ENCODE peak calls at places on chromosomes 4 and X, in ten cellular contexts. S is transverse colon, L is stomach, N is SK-N-SH, J is esophagus muscularis mucosa, Z is HCT116, G is prostate gland, C is upper lobe of left lung, I is breast epithelium, B is sigmoid colon. W is an unnamed sample.

GRCh38 chrX:72609313-72609712 is 36.7 kb upstream of the HDAC8 start:
- DNase-seq in S (no peak), L (no peak), N (no peak), J (no peak), Z (no peak), G (no peak), C (no peak), I (no peak), B (no peak), W (no peak)

GRCh38 chrX:13142891-13143290 is 98.5 kb upstream of the FAM9C start:
- DNase-seq in S (peak; percentile 73), L (peak; percentile 61), N (no peak), J (no peak), Z (no peak), G (no peak), C (no peak), I (no peak), B (no peak), W (no peak)

GRCh38 chr4:119543794-119544193 is 84.8 kb downstream of the PDE5A start:
- DNase-seq in S (no peak), L (no peak), N (no peak), J (no peak), Z (no peak), G (no peak), C (no peak), I (no peak), B (no peak), W (no peak)

GRCh38 chr4:46648088-46648744 is 258.3 kb upstream of the GABRA2 start:
- DNase-seq in S (peak; percentile 16), L (no peak), N (peak; percentile 26), J (no peak), Z (no peak), G (no peak), C (no peak), I (peak; percentile 57), B (no peak), W (no peak)

GRCh38 chrX:39619182-39620009 is 478.4 kb downstream of the BCOR start:
- DNase-seq in S (no peak), L (peak; percentile 39), N (peak; percentile 41), J (no peak), Z (no peak), G (no peak), C (no peak), I (no peak), B (no peak), W (no peak)

GRCh38 chrX:73668779-73669178 is 105.8 kb downstream of the CHIC1 start:
- DNase-seq in S (no peak), L (no peak), N (no peak), J (no peak), Z (no peak), G (no peak), C (no peak), I (no peak), B (no peak), W (no peak)

GRCh38 chr4:117324851-117325491 is 239.6 kb upstream of the TRAM1L1 start:
- DNase-seq in S (no peak), L (no peak), N (no peak), J (no peak), Z (peak; percentile 49), G (no peak), C (no peak), I (no peak), B (no peak), W (no peak)

GRCh38 chrX:49251325-49251724 is 13.2 kb downstream of the FOXP3 start:
- DNase-seq in S (no peak), L (no peak), N (no peak), J (no peak), Z (no peak), G (no peak), C (no peak), I (no peak), B (no peak), W (no peak)

GRCh38 chrX:19747672-19748610 is 139.5 kb downstream of the SH3KBP1 start:
- DNase-seq in S (peak; percentile 48), L (no peak), N (no peak), J (no peak), Z (no peak), G (no peak), C (no peak), I (no peak), B (peak; percentile 63), W (no peak)

GRCh38 chrX:133568109-133568508 is 152.8 kb upstream of the GPC4 start:
- DNase-seq in S (no peak), L (no peak), N (no peak), J (no peak), Z (no peak), G (no peak), C (no peak), I (no peak), B (no peak), W (no peak)

GRCh38 chr4:4461850-4462249 is 74.9 kb downstream of the NSG1 start:
- DNase-seq in S (peak; percentile 19), L (peak; percentile 43), N (peak; percentile 65), J (no peak), Z (no peak), G (no peak), C (peak; percentile 46), I (no peak), B (no peak), W (no peak)

GRCh38 chrX:10484683-10485247 is 135.6 kb downstream of the MID1 start:
- DNase-seq in S (no peak), L (no peak), N (no peak), J (no peak), Z (no peak), G (no peak), C (no peak), I (no peak), B (no peak), W (no peak)

GRCh38 chrX:153447581-153447960 is 1.7 kb upstream of the TREX2 start:
- DNase-seq in S (no peak), L (no peak), N (no peak), J (no peak), Z (no peak), G (no peak), C (no peak), I (no peak), B (no peak), W (no peak)

GRCh38 chr4:181964731-181965130 is 278.5 kb upstream of the TENM3 start:
- DNase-seq in S (no peak), L (no peak), N (no peak), J (no peak), Z (no peak), G (no peak), C (no peak), I (no peak), B (no peak), W (no peak)

GRCh38 chr4:67779631-67780030 is 25.4 kb upstream of the GNRHR start:
- DNase-seq in S (no peak), L (no peak), N (no peak), J (no peak), Z (no peak), G (no peak), C (no peak), I (no peak), B (no peak), W (no peak)

GRCh38 chr4:15325987-15326386 is 101.8 kb upstream of the C1QTNF7 start:
- DNase-seq in S (peak; percentile 15), L (no peak), N (no peak), J (no peak), Z (no peak), G (no peak), C (no peak), I (no peak), B (no peak), W (no peak)

GRCh38 chr4:159495515-159496236 is 392.8 kb downstream of the RAPGEF2 start:
- DNase-seq in S (no peak), L (no peak), N (no peak), J (no peak), Z (no peak), G (no peak), C (no peak), I (no peak), B (no peak), W (no peak)

GRCh38 chr4:173328236-173328901 is 5.8 kb downstream of the HMGB2 start:
- DNase-seq in S (no peak), L (no peak), N (no peak), J (no peak), Z (no peak), G (no peak), C (no peak), I (no peak), B (no peak), W (no peak)
- H3K9me3 ChIP-seq in S (no peaks in the 10 kb centered on the region), L (no peaks in the 10 kb centered on the region), N (no peaks in the 10 kb centered on the region), J (no peaks in the 10 kb centered on the region), Z (no peaks in the 10 kb centered on the region), G (no peaks in the 10 kb centered on the region), C (no peaks in the 10 kb centered on the region), I (no peaks in the 10 kb centered on the region), B (no peaks in the 10 kb centered on the region), W (no peaks in the 10 kb centered on the region)

GRCh38 chr4:2304877-2305561 is 43.1 kb upstream of the MXD4 start:
- DNase-seq in S (no peak), L (peak; percentile 10), N (no peak), J (peak; percentile 85), Z (no peak), G (no peak), C (peak; percentile 83), I (no peak), B (peak; percentile 64), W (no peak)
- TF ChIP-seq POLR2AphosphoS5 in S (no peak), L (no peak), N (no peak), J (no peak), Z (no peak), G (no peak), C (no peak), I (no peak), B (no peak), W (no peak)

GRCh38 chr4:171017596-171017995 is 795.6 kb upstream of the GALNTL6 start:
- DNase-seq in S (no peak), L (no peak), N (no peak), J (no peak), Z (no peak), G (no peak), C (no peak), I (no peak), B (no peak), W (no peak)

GRCh38 chr4:171016145-171016544 is 797.1 kb upstream of the GALNTL6 start:
- DNase-seq in S (no peak), L (no peak), N (no peak), J (no peak), Z (no peak), G (no peak), C (no peak), I (no peak), B (no peak), W (no peak)
- H3K9me3 ChIP-seq in S (no peaks in the 10 kb centered on the region), L (peaks cover 7% of the 10 kb centered on the region), N (no peaks in the 10 kb centered on the region), J (no peaks in the 10 kb centered on the region), Z (no peaks in the 10 kb centered on the region), G (no peaks in the 10 kb centered on the region), C (no peaks in the 10 kb centered on the region), I (no peaks in the 10 kb centered on the region), B (no peaks in the 10 kb centered on the region), W (no peaks in the 10 kb centered on the region)

DNA sequence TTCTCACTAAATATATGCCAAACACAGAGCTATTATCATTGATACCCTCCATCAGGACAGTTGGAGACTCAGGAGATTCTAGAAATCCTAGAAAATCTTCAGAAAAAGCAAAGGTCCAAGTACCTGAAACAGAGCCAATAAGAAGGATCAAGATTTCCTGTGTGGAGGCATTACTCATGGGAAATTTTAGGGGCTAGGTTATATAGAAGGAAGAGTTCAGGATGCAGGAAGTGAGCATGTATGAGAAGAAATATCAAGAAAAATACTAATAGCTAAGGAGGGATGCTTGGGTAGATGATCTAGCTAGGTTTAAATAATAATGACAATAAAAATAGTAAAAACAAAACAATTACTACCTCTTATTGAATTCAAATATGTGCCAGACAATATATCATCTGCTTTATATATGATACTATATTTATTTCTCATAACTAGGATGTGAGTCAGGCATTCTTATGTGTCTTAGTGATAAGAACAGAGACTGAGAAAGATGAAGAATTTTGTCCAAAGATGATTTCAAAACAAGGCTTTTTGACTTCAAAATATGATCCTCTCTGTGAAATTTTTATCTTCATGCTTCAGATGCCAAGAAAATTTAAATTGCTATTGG is 66.4 kb upstream of the HHIP start:
- DNase-seq in S (no peak), L (no peak), N (no peak), J (no peak), Z (no peak), G (no peak), C (no peak), I (no peak), B (no peak), W (no peak)
- TF ChIP-seq POLR2AphosphoS5 in S (no peak), L (no peak), N (no peak), J (no peak), Z (no peak), G (no peak), C (no peak), I (no peak), B (no peak), W (no peak)